ENCODE peak calls at places on chromosome 21, in five cellular contexts. N is trophoblast cell, E is mesenchymal stem cell, D is neuronal stem cell, T is H9. Z is an unnamed sample.

GRCh38 chr21:16821588-16821987 is 691.3 kb upstream of the CXADR start:
- DNase-seq in T (no peak), N (no peak), E (no peak), D (no peak), Z (no peak)

GRCh38 chr21:37767984-37768383 is 148.3 kb downstream of the KCNJ6 start:
- DNase-seq in D (no peak), E (peak; percentile 60), N (no peak), T (no peak), Z (no peak)

GRCh38 chr21:41634211-41634694 is 126.3 kb upstream of the TMPRSS2 start:
- DNase-seq in D (no peak), E (no peak), T (peak; percentile 54), N (peak; percentile 93), Z (no peak)

GRCh38 chr21:41701749-41702148 is 65.1 kb downstream of the RIPK4 start:
- DNase-seq in D (no peak), E (no peak), N (no peak), T (no peak), Z (no peak)

GRCh38 chr21:45356653-45357435 is 48.1 kb upstream of the COL18A1 start:
- DNase-seq in D (no peak), T (no peak), N (no peak), E (no peak), Z (no peak)

GRCh38 chr21:21163904-21164303 is 165.7 kb downstream of the NCAM2 start:
- DNase-seq in D (peak; percentile 31), N (peak; percentile 79), E (peak; percentile 74), T (no peak), Z (peak; percentile 44)

GRCh38 chr21:45982758-45983731 is 1.5 kb downstream of the COL6A1 start:
- DNase-seq in N (no peak), E (no peak), D (no peak), T (no peak), Z (peak; percentile 55)

GRCh38 chr21:39111928-39112327 is 71.3 kb downstream of the PSMG1 start:
- DNase-seq in D (no peak), E (no peak), N (no peak), T (no peak), Z (no peak)

GRCh38 chr21:37939251-37939650 is 23.0 kb upstream of the KCNJ6 start:
- DNase-seq in N (no peak), T (no peak), D (no peak), E (no peak), Z (no peak)

GRCh38 chr21:38402795-38403194 is 95.5 kb downstream of the ERG start:
- DNase-seq in D (no peak), T (no peak), E (no peak), N (no peak), Z (no peak)

GRCh38 chr21:43911015-43911934 is 46.3 kb downstream of the AGPAT3 start:
- DNase-seq in N (no peak), D (no peak), T (no peak), E (no peak), Z (no peak)

GRCh38 chr21:43910460-43910859 is 45.4 kb downstream of the AGPAT3 start:
- DNase-seq in N (no peak), E (no peak), D (no peak), T (no peak), Z (no peak)

GRCh38 chr21:43912910-43913309 is 47.9 kb downstream of the AGPAT3 start:
- DNase-seq in T (no peak), E (no peak), N (no peak), D (no peak), Z (no peak)

GRCh38 chr21:43913928-43914327 is 48.9 kb downstream of the AGPAT3 start:
- DNase-seq in N (no peak), T (no peak), E (peak; percentile 76), D (no peak), Z (no peak)

GRCh38 chr21:43911935-43912487 is 47.0 kb downstream of the AGPAT3 start:
- DNase-seq in D (no peak), E (no peak), N (no peak), T (no peak), Z (no peak)
- H2BK12ac ChIP-seq in D (peak overlapping the region; percentile 75), E (no peak overlapping the region), N (no peak overlapping the region), T (no peak overlapping the region), Z (no peak overlapping the region)

GRCh38 chr21:15521644-15522001 is 208.2 kb upstream of the USP25 start:
- DNase-seq in E (no peak), N (peak; percentile 71), T (no peak), D (no peak), Z (no peak)
- H2BK12ac ChIP-seq in E (no peak overlapping the region), N (no peak overlapping the region), T (no peak overlapping the region), D (no peak overlapping the region), Z (no peak overlapping the region)

GRCh38 chr21:18498428-18498827 is 94.8 kb upstream of the TMPRSS15 start:
- DNase-seq in D (no peak), E (no peak), N (no peak), T (no peak), Z (no peak)

GRCh38 chr21:18493420-18493819 is 89.8 kb upstream of the TMPRSS15 start:
- DNase-seq in N (peak; percentile 27), D (no peak), E (peak; percentile 75), T (no peak), Z (no peak)

GRCh38 chr21:18499761-18500376 is 96.3 kb upstream of the TMPRSS15 start:
- DNase-seq in D (peak; percentile 56), E (peak; percentile 53), T (no peak), N (peak; percentile 64), Z (no peak)

DNA sequence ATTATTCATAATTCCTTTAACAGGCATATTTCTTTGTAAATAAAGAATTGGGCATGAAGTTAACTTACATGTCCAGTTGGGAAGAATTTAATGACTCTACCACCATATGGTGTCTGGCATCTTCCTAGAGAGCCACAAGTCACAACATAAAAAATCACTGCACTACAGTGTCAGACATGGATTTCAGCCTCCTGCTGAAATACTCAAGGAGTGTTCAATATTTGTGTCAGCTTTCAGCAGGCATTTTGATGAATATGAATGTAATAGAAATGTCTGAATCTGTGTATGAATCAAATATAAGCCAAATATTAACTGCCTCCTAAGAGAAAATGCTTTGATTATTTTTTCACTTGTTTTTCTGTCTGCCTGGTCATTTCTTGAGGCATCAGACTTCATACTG is 92.0 kb upstream of the TMPRSS15 start:
- DNase-seq in T (no peak), N (no peak), D (no peak), E (no peak), Z (no peak)
- H2BK12ac ChIP-seq in T (no peak overlapping the region), N (no peak overlapping the region), D (no peak overlapping the region), E (no peak overlapping the region), Z (no peak overlapping the region)

GRCh38 chr21:25657140-25657539 is 18.1 kb downstream of the JAM2 start:
- DNase-seq in N (no peak), E (no peak), D (no peak), T (no peak), Z (no peak)

GRCh38 chr21:25660233-25660632 is 21.2 kb downstream of the JAM2 start:
- DNase-seq in N (no peak), D (no peak), T (no peak), E (no peak), Z (no peak)

GRCh38 chr21:25658427-25658980 is 19.4 kb downstream of the JAM2 start:
- DNase-seq in E (no peak), D (peak; percentile 47), T (no peak), N (no peak), Z (no peak)
- H2BK12ac ChIP-seq in E (no peak overlapping the region), D (no peak overlapping the region), T (no peak overlapping the region), N (no peak overlapping the region), Z (no peak overlapping the region)

Z was measured in H1.